ENCODE peak calls at places on chromosome 7, in eight cellular contexts. H is GM23338, A is upper lobe of left lung, F is GM12891, Q is K562, E is HCT116, G is breast epithelium, B is Panc1. U is an unnamed sample.

GRCh38 chr7:65247491-65247890 is 126.2 kb upstream of the ZNF92 start:
- DNase-seq in H (no peak), A (no peak), F (no peak), Q (no peak), E (no peak), G (no peak), B (no peak), U (no peak)

GRCh38 chr7:106166651-106167342 is 54.7 kb upstream of the SYPL1 start:
- DNase-seq in H (peak; percentile 88), A (no peak), F (no peak), Q (peak; percentile 75), E (peak; percentile 68), G (no peak), B (no peak), U (peak; percentile 47)

GRCh38 chr7:98248156-98248555 is 3.9 kb downstream of the TECPR1 start:
- DNase-seq in H (no peak), A (peak; percentile 34), F (no peak), Q (no peak), E (no peak), G (no peak), B (no peak), U (no peak)

GRCh38 chr7:40826419-40827216 is 691.8 kb downstream of the SUGCT start:
- DNase-seq in H (peak; percentile 49), A (no peak), F (no peak), Q (no peak), E (no peak), G (no peak), B (no peak), U (no peak)

GRCh38 chr7:27210441-27211083 is 10.7 kb upstream of the HOXA13 start:
- DNase-seq in H (peak; percentile 92), A (peak; percentile 80), F (peak; percentile 56), Q (peak; percentile 61), E (no peak), G (no peak), B (no peak), U (no peak)

GRCh38 chr7:81736088-81736487 is 33.8 kb downstream of the HGF start:
- DNase-seq in H (no peak), A (no peak), F (no peak), Q (no peak), E (no peak), G (no peak), B (no peak), U (no peak)

GRCh38 chr7:99036531-99037175 is 107.3 kb downstream of the SMURF1 start:
- DNase-seq in H (peak; percentile 86), A (no peak), F (no peak), Q (peak; percentile 47), E (no peak), G (no peak), B (no peak), U (no peak)

GRCh38 chr7:74362262-74362661 is 73.1 kb downstream of the CLIP2 start:
- DNase-seq in H (no peak), A (no peak), F (no peak), Q (no peak), E (no peak), G (no peak), B (no peak), U (no peak)

GRCh38 chr7:90596745-90597526 is 815 bp downstream of the CDK14 start:
- DNase-seq in H (peak; percentile 39), A (no peak), F (no peak), Q (peak; percentile 12), E (no peak), G (no peak), B (no peak), U (no peak)

GRCh38 chr7:75531359-75531821 is 39.3 kb downstream of the SPDYE5 start:
- DNase-seq in H (peak; percentile 70), A (no peak), F (no peak), Q (peak; percentile 35), E (peak; percentile 50), G (no peak), B (no peak), U (no peak)

GRCh38 chr7:51265066-51265907 is 51.3 kb downstream of the COBL start:
- DNase-seq in H (no peak), A (peak; percentile 30), F (no peak), Q (no peak), E (no peak), G (no peak), B (no peak), U (no peak)
- TF ChIP-seq POLR2AphosphoS5 in H (no peak), A (no peak), F (no peak), Q (no peak), E (no peak), G (no peak), B (no peak), U (no peak)

GRCh38 chr7:28480595-28480994 is 68.3 kb downstream of the CREB5 start:
- DNase-seq in H (no peak), A (no peak), F (no peak), Q (no peak), E (no peak), G (no peak), B (no peak), U (no peak)

GRCh38 chr7:28479507-28479947 is 67.2 kb downstream of the CREB5 start:
- DNase-seq in H (no peak), A (no peak), F (no peak), Q (no peak), E (no peak), G (no peak), B (no peak), U (no peak)

GRCh38 chr7:28483868-28484267 is 71.5 kb downstream of the CREB5 start:
- DNase-seq in H (no peak), A (no peak), F (no peak), Q (no peak), E (no peak), G (no peak), B (no peak), U (no peak)

GRCh38 chr7:28483112-28483511 is 70.8 kb downstream of the CREB5 start:
- DNase-seq in H (peak; percentile 41), A (no peak), F (no peak), Q (no peak), E (no peak), G (no peak), B (no peak), U (no peak)

DNA sequence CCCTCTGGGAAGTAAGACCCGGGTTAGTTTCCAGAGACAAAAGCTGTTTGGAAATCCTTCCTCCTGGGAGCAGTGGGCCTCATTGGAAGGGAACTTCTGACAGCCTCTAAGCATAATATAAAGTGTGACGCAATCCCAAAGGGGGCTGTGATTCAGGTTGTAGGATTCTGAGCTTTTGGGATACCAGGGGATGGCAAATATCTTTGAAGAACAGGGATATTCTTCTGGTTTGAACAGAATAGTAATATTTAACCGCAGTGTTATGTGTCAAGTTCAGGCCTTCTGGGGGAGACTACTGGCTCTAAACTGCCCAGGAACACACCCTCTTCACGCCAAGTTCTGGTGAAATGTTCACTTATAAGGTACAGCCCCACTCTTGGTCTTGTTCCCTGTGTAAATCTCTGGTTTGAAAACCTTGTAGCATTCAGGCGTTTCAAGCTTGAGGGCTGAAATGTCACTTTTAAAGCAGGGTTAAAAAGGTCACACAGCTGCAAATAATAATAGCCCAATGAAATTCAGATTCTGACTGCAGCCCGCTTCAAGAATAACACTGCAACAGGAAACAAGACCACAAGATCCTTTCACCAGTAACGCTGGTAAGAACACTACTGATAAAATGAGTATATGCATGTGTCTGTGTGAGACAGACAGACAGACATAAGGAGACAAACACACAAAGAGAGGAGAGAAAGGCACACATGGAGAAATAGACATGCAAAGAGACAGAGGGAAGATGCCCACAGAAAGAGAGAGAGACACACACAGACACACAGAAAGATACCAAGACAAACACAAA is 69.0 kb downstream of the CREB5 start:
- DNase-seq in H (peak; percentile 31), A (no peak), F (no peak), Q (no peak), E (no peak), G (no peak), B (no peak), U (no peak)
- TF ChIP-seq POLR2AphosphoS5 in H (no peak), A (no peak), F (peak; percentile 1), Q (no peak), E (no peak), G (no peak), B (no peak), U (no peak)

DNA sequence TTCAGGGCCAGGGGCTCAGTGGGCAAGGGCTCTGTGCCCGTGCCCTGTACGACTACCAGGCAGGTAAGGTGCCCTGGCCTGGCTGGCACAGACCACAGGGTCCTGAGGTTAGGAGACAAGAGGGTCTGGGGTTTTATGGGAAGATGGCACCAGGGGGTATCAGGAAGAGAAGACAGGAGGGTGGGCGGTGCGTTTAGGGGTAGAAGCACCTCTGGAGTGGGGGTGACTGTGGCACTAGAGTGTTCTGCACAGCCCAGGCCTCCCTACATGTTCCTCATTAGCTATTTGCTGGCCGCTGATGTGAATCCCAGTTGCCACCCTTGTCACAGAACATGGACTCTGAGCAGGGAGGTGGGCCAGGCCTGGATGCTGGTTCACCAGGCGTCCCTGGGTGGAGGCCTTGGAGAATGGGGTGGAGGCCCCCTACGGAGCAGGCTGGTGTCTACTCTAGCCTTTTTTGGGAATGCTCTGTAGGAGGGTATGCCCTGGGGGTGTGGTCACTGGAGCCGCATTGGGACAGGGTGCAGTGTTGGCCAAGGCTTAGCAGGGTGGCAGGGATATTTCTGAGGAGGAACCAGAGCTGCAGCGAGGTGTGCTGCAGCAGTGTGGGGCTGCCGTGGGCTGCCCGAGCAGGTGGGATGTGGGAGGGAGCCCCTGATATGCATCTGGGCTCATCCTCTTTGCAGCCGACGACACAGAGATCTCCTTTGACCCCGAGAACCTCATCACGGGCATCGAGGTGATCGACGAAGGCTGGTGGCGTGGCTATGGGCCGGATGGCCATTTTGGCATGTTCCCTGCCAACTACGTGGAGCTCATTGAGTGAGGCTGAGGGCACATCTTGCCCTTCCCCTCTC is 5.0 kb downstream of the PGAM2 start:
- DNase-seq in H (no peak), A (no peak), F (no peak), Q (no peak), E (no peak), G (peak; percentile 39), B (no peak), U (no peak)
- TF ChIP-seq POLR2AphosphoS5 in H (no peak), A (no peak), F (no peak), Q (no peak), E (no peak), G (no peak), B (no peak), U (no peak)

GRCh38 chr7:32042900-32043299 is 27.3 kb downstream of the PDE1C start:
- DNase-seq in H (no peak), A (no peak), F (no peak), Q (no peak), E (no peak), G (no peak), B (no peak), U (no peak)

GRCh38 chr7:32044739-32045138 is 25.5 kb downstream of the PDE1C start:
- DNase-seq in H (peak; percentile 10), A (no peak), F (no peak), Q (no peak), E (no peak), G (no peak), B (no peak), U (no peak)

GRCh38 chr7:32047075-32047474 is 23.1 kb downstream of the PDE1C start:
- DNase-seq in H (no peak), A (no peak), F (no peak), Q (no peak), E (no peak), G (no peak), B (no peak), U (no peak)

GRCh38 chr7:32043688-32044087 is 26.5 kb downstream of the PDE1C start:
- DNase-seq in H (no peak), A (no peak), F (no peak), Q (no peak), E (no peak), G (no peak), B (no peak), U (no peak)

DNA sequence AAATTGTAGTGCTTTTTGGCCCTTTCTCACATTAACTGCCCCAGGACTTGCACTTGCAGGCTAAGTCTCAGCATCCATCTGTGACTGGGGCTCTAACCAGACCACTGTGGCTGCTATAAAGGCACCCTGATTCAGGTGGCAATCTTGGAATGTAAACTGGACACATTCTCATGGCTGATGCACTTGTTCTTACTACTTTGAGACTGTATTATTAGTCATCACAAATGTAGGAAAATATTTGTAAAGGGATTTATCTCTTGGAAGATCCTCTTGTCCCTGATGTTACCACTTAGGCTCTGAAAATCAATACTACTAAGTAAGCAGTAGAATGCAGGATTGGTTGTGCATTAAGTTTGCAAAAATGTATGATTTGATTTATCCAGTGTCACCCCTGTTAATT is 25.0 kb downstream of the PDE1C start:
- DNase-seq in H (no peak), A (no peak), F (no peak), Q (no peak), E (no peak), G (no peak), B (no peak), U (no peak)
- TF ChIP-seq POLR2AphosphoS5 in H (no peak), A (no peak), F (no peak), Q (no peak), E (no peak), G (no peak), B (no peak), U (no peak)